ENCODE peak calls at places on chromosome X, in five cellular contexts. L, A, J, F and P are unnamed samples.
A peak's percentile ranks its signal among the peaks of the same experiment; 100 is the strongest.

GRCh38 chrX:112048707-112049106 is 33.9 kb downstream of the TRPC5 start:
- DNase-seq in L (peak; percentile 48), A (no peak), J (no peak), F (no peak), P (no peak)

GRCh38 chrX:55759478-55759877 is 41.9 kb downstream of the RRAGB start:
- DNase-seq in A (no peak), L (no peak), F (no peak), J (no peak), P (no peak)

GRCh38 chrX:26747877-26748276 is 531.9 kb downstream of the MAGEB5 start:
- DNase-seq in F (no peak), L (no peak), A (no peak), J (no peak), P (no peak)

GRCh38 chrX:29617276-29617675 is 598.1 kb upstream of the MAGEB2 start:
- DNase-seq in J (no peak), A (peak; percentile 6), L (no peak), F (no peak), P (no peak)

GRCh38 chrX:130885996-130886395 is 17.0 kb downstream of the ENOX2 start:
- DNase-seq in J (no peak), L (no peak), F (no peak), A (no peak), P (no peak)

GRCh38 chrX:18769812-18770573 is 62.5 kb downstream of the PPEF1 start:
- DNase-seq in F (no peak), J (no peak), A (no peak), L (peak; percentile 3), P (no peak)

GRCh38 chrX:83469551-83469950 is 38.5 kb upstream of the POU3F4 start:
- DNase-seq in A (peak; percentile 6), F (peak; percentile 62), J (peak; percentile 1), L (peak; percentile 29), P (peak; percentile 20)

GRCh38 chrX:37347420-37347819 is 1.7 kb upstream of the PRRG1 start:
- DNase-seq in J (no peak), A (no peak), L (peak; percentile 5), F (no peak), P (no peak)

GRCh38 chrX:6694977-6695376 is 160.1 kb upstream of the VCX3A start:
- DNase-seq in J (no peak), F (peak; percentile 77), L (no peak), A (no peak), P (no peak)

GRCh38 chrX:41526925-41527324 is 79.8 kb downstream of the NYX start:
- DNase-seq in J (no peak), A (peak; percentile 23), F (no peak), L (no peak), P (no peak)

DNA sequence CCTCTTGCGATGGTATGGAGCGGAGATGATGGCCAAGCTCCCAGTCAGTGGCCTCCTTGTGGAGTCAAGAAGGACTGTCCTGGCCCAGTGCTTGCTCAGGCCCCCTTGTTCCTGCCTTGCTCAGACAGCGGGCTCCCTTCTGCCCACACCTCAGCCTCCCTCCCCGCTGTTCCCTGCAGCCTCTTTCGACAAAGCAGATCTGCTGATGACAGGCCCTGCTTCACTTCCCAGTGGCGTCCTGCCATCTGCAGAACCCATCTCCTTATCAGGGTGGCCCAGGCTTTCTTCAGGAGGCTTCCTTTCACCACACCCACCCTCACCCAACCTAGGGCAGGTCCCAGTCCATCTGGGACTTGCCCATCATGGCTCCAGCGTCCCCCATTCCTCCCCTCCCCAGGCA is 80.0 kb downstream of the CLDN34 start:
- DNase-seq in J (peak; percentile 34), A (no peak), F (no peak), L (no peak), P (no peak)
- H3K9ac ChIP-seq in J (no peak overlapping the region), A (no peak overlapping the region), F (no peak overlapping the region), L (no peak overlapping the region), P (no peak overlapping the region)

DNA sequence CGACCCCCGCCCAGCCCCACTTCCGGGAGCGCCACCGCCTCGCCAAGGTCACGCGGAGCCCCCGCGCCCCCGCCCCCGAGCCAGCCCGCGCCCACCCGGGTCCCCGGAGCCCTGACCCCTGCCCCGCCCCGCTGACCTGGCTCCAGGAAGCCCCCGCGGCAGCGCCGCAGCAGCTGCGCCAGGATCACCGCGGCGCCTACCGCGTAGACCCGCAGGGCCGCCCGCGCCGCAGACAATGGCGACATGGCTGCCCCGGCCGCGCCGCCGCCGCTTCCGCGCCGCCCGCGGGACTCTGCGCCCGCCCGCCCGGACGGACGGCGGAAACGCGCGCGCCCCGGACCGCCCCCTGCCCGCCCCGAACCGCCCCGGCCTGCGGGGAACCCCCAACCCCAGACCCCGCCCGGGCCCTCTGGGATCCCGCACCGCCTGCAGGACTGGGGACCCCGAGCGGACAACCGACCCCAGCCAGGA is at the start of the genes DHRSX and ZBED1:
- DNase-seq in F (peak; percentile 27), A (no peak), L (peak; percentile 84), J (peak; percentile 29), P (peak; percentile 43)
- H3K9ac ChIP-seq in F (peak within 1 kb of the TSS; percentile 69), A (peak within 1 kb of the TSS; percentile 58), L (peak within 1 kb of the TSS; percentile 52), J (peak within 1 kb of the TSS; percentile 95), P (peak within 1 kb of the TSS; percentile 87)

GRCh38 chrX:9340619-9341304 is 124.1 kb upstream of the TBL1X start:
- DNase-seq in A (no peak), J (no peak), F (peak; percentile 50), L (peak; percentile 27), P (peak; percentile 37)

GRCh38 chrX:9342581-9343051 is 122.2 kb upstream of the TBL1X start:
- DNase-seq in A (no peak), L (peak; percentile 85), F (peak; percentile 63), J (peak; percentile 93), P (peak; percentile 88)

GRCh38 chrX:9339603-9340569 is 125.0 kb upstream of the TBL1X start:
- DNase-seq in A (no peak), L (no peak), J (no peak), F (peak; percentile 86), P (no peak)

GRCh38 chrX:9343971-9344370 is 120.9 kb upstream of the TBL1X start:
- DNase-seq in L (no peak), A (no peak), F (no peak), J (no peak), P (no peak)

GRCh38 chrX:9341305-9342201 is 123.3 kb upstream of the TBL1X start:
- DNase-seq in A (no peak), F (peak; percentile 82), J (peak; percentile 72), L (peak; percentile 47), P (peak; percentile 72)
- H3K9ac ChIP-seq in A (no peak overlapping the region), F (peak overlapping the region; percentile 67), J (no peak overlapping the region), L (no peak overlapping the region), P (no peak overlapping the region)

GRCh38 chrX:136147966-136148365 is 633 bp downstream of the FHL1 start:
- DNase-seq in J (no peak), L (peak; percentile 18), F (no peak), A (no peak), P (no peak)
- H3K9ac ChIP-seq in J (no peak overlapping the region), L (no peak overlapping the region), F (peak overlapping the region; percentile 59), A (no peak overlapping the region), P (peak overlapping the region; percentile 84)

GRCh38 chrX:70453024-70453618 is 8.5 kb downstream of the DLG3 start:
- DNase-seq in J (no peak), L (no peak), A (no peak), F (no peak), P (no peak)
- H3K9ac ChIP-seq in J (no peak overlapping the region), L (no peak overlapping the region), A (no peak overlapping the region), F (peak overlapping the region; percentile 46), P (peak overlapping the region; percentile 37)

DNA sequence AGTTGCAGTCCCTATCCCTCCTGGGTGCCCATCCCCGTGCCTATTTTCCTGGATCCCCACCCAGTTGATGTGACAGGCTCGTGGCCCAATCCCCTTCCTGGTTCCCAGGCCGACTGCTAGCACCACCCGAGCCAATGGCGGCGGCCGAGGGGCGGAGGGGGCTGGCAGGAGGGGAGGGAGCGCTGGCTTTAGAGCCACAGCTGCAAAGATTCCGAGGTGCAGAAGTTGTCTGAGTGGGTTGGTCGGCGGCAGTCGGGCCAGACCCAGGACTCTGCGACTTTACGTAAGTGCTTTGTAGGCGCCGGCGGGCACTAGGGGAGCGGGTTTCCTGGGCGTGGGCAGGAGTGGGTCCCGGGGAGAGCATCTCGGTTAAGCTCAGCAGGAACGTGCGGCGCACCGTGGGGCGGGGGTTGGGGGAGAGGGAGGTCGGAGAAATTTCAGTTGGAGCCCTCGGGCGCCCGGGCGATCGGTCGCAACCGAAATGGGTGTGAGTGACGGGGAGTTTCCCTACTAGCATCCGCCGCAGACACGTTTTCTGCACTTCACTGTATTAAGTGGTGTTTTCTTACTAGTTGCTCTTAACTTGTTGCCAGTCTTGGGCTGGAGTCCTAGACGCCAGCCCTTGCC is at the start of gene PLS3:
- DNase-seq in A (peak; percentile 81), F (peak; percentile 42), J (no peak), L (peak; percentile 93), P (peak; percentile 84)
- H3K9ac ChIP-seq in A (peak within 1 kb of the TSS; percentile 90), F (no peak within 1 kb of the TSS), J (no peak within 1 kb of the TSS), L (peak within 1 kb of the TSS; percentile 56), P (peak within 1 kb of the TSS; percentile 7)

GRCh38 chrX:103861200-103861599 is 29.1 kb upstream of the RAB9B start:
- DNase-seq in A (peak; percentile 74), J (no peak), L (no peak), F (no peak), P (no peak)

GRCh38 chrX:103864149-103864548 is 32.1 kb upstream of the RAB9B start:
- DNase-seq in F (no peak), A (no peak), L (no peak), J (no peak), P (no peak)

DNA sequence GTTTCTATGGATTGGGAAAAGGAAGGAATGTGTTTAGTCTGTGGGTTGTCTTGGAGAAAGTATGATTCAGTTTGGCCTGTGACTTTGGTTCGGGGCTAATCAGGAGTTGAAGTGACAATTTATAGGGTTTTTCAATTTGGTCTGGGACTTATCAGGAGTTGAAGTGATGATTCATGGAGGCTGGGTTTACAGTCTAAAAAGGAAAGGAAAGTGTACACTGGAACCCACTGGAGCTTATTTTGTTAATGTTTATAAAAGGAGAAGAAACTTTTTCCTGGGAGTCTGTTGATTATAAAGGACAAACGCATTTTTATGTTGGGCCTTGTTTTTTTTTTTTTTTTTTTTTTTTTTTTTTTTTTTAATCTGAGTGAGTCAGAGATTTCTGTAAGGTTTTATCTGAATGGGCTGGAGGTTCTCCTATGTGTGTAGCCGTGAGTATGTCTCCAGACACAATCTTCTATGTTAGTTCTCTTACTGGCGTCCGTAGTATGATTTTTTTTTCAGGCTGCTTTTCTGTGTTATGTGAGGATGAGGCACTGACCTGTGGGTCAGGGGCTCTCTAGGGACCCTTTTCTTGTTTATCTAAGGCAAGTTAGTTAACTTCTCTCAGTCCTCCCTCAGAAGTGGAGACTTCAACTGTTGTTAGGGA is 33.0 kb upstream of the RAB9B start:
- DNase-seq in J (no peak), A (no peak), F (no peak), L (no peak), P (no peak)
- H3K9ac ChIP-seq in J (no peak overlapping the region), A (no peak overlapping the region), F (no peak overlapping the region), L (no peak overlapping the region), P (no peak overlapping the region)